ENCODE peak calls at places on chromosomes 5 and 9, in nine cellular contexts. One of them, this sample, is unnamed.

GRCh38 chr5:55540024-55540423 is 5.3 kb upstream of the PLPP1 start:
- DNase-seq in foreskin fibroblast: peak; percentile 29
- DNase-seq in A172: no peak
- DNase-seq in GM10248: no peak
- DNase-seq in GM23248: peak; percentile 46
- DNase-seq in NCI-H460: no peak
- DNase-seq in stimulated activated CD8-positive, alpha-beta memory T cell treated with anti-CD3 and anti-CD28 coated beads, Interleukin-7, amount 100 ng/mL, for 1 hour: no peak
- DNase-seq in NCI-H1436: no peak
- DNase-seq in amniotic epithelial cell: peak; percentile 63
- DNase-seq in this sample: no peak

GRCh38 chr9:33731142-33731541 is 64.2 kb upstream of the PRSS3 start:
- DNase-seq in stimulated activated CD8-positive, alpha-beta memory T cell treated with anti-CD3 and anti-CD28 coated beads, Interleukin-7, amount 100 ng/mL, for 1 hour: no peak
- DNase-seq in amniotic epithelial cell: peak; percentile 18
- DNase-seq in GM10248: no peak
- DNase-seq in GM23248: no peak
- DNase-seq in NCI-H460: no peak
- DNase-seq in A172: no peak
- DNase-seq in NCI-H1436: no peak
- DNase-seq in foreskin fibroblast: no peak
- DNase-seq in this sample: no peak

GRCh38 chr9:110015759-110016158 is 192.2 kb downstream of the C9orf152 start:
- DNase-seq in foreskin fibroblast: peak; percentile 63
- DNase-seq in NCI-H460: no peak
- DNase-seq in GM10248: no peak
- DNase-seq in amniotic epithelial cell: peak; percentile 72
- DNase-seq in GM23248: peak; percentile 68
- DNase-seq in stimulated activated CD8-positive, alpha-beta memory T cell treated with anti-CD3 and anti-CD28 coated beads, Interleukin-7, amount 100 ng/mL, for 1 hour: no peak
- DNase-seq in NCI-H1436: peak; percentile 3
- DNase-seq in A172: peak; percentile 94
- DNase-seq in this sample: no peak

GRCh38 chr9:90340421-90340820 is 302.2 kb downstream of the DIRAS2 start:
- DNase-seq in GM10248: no peak
- DNase-seq in NCI-H1436: no peak
- DNase-seq in A172: peak; percentile 26
- DNase-seq in foreskin fibroblast: peak; percentile 48
- DNase-seq in NCI-H460: no peak
- DNase-seq in amniotic epithelial cell: peak; percentile 85
- DNase-seq in stimulated activated CD8-positive, alpha-beta memory T cell treated with anti-CD3 and anti-CD28 coated beads, Interleukin-7, amount 100 ng/mL, for 1 hour: no peak
- DNase-seq in GM23248: peak; percentile 2
- DNase-seq in this sample: no peak

GRCh38 chr9:121692606-121693505 is 41.4 kb downstream of the DAB2IP start:
- DNase-seq in NCI-H1436: no peak
- DNase-seq in GM23248: peak; percentile 53
- DNase-seq in amniotic epithelial cell: no peak
- DNase-seq in NCI-H460: no peak
- DNase-seq in GM10248: no peak
- DNase-seq in foreskin fibroblast: no peak
- DNase-seq in A172: peak; percentile 93
- DNase-seq in stimulated activated CD8-positive, alpha-beta memory T cell treated with anti-CD3 and anti-CD28 coated beads, Interleukin-7, amount 100 ng/mL, for 1 hour: no peak
- DNase-seq in this sample: no peak

GRCh38 chr5:129807162-129807814 is 59.4 kb downstream of the MINAR2 start:
- DNase-seq in GM10248: no peak
- DNase-seq in stimulated activated CD8-positive, alpha-beta memory T cell treated with anti-CD3 and anti-CD28 coated beads, Interleukin-7, amount 100 ng/mL, for 1 hour: no peak
- DNase-seq in amniotic epithelial cell: no peak
- DNase-seq in foreskin fibroblast: no peak
- DNase-seq in NCI-H1436: no peak
- DNase-seq in GM23248: no peak
- DNase-seq in A172: no peak
- DNase-seq in NCI-H460: no peak
- DNase-seq in this sample: no peak

GRCh38 chr5:159449925-159450324 is 119.6 kb upstream of the IL12B start:
- DNase-seq in amniotic epithelial cell: peak; percentile 68
- DNase-seq in NCI-H460: no peak
- DNase-seq in GM23248: peak; percentile 18
- DNase-seq in GM10248: no peak
- DNase-seq in A172: peak; percentile 69
- DNase-seq in stimulated activated CD8-positive, alpha-beta memory T cell treated with anti-CD3 and anti-CD28 coated beads, Interleukin-7, amount 100 ng/mL, for 1 hour: no peak
- DNase-seq in foreskin fibroblast: no peak
- DNase-seq in NCI-H1436: no peak
- DNase-seq in this sample: no peak

GRCh38 chr5:171152382-171152781 is 156.7 kb upstream of the TLX3 start:
- DNase-seq in stimulated activated CD8-positive, alpha-beta memory T cell treated with anti-CD3 and anti-CD28 coated beads, Interleukin-7, amount 100 ng/mL, for 1 hour: no peak
- DNase-seq in amniotic epithelial cell: peak; percentile 41
- DNase-seq in GM10248: no peak
- DNase-seq in NCI-H460: peak; percentile 26
- DNase-seq in A172: peak; percentile 2
- DNase-seq in foreskin fibroblast: peak; percentile 14
- DNase-seq in GM23248: peak; percentile 37
- DNase-seq in NCI-H1436: no peak
- DNase-seq in this sample: no peak

GRCh38 chr9:21689851-21690250 is 112.6 kb upstream of the MTAP start:
- DNase-seq in foreskin fibroblast: peak; percentile 60
- DNase-seq in A172: no peak
- DNase-seq in amniotic epithelial cell: no peak
- DNase-seq in GM23248: peak; percentile 40
- DNase-seq in stimulated activated CD8-positive, alpha-beta memory T cell treated with anti-CD3 and anti-CD28 coated beads, Interleukin-7, amount 100 ng/mL, for 1 hour: no peak
- DNase-seq in NCI-H460: no peak
- DNase-seq in NCI-H1436: no peak
- DNase-seq in GM10248: no peak
- DNase-seq in this sample: no peak

GRCh38 chr5:160537940-160538339 is 116.3 kb downstream of the PTTG1 start:
- DNase-seq in GM23248: no peak
- DNase-seq in stimulated activated CD8-positive, alpha-beta memory T cell treated with anti-CD3 and anti-CD28 coated beads, Interleukin-7, amount 100 ng/mL, for 1 hour: no peak
- DNase-seq in GM10248: no peak
- DNase-seq in foreskin fibroblast: no peak
- DNase-seq in amniotic epithelial cell: no peak
- DNase-seq in NCI-H460: no peak
- DNase-seq in NCI-H1436: no peak
- DNase-seq in A172: no peak
- DNase-seq in this sample: no peak

GRCh38 chr5:38712416-38712815 is 133.4 kb upstream of the OSMR start:
- DNase-seq in GM23248: no peak
- DNase-seq in A172: no peak
- DNase-seq in amniotic epithelial cell: no peak
- DNase-seq in stimulated activated CD8-positive, alpha-beta memory T cell treated with anti-CD3 and anti-CD28 coated beads, Interleukin-7, amount 100 ng/mL, for 1 hour: no peak
- DNase-seq in NCI-H460: no peak
- DNase-seq in GM10248: no peak
- DNase-seq in NCI-H1436: no peak
- DNase-seq in foreskin fibroblast: no peak
- DNase-seq in this sample: no peak